ENCODE peak calls at places on chromosomes 5 and 9, in eight cellular contexts. T is GM04504; N is activated naive CD8-positive, alpha-beta T cell treated with anti-CD3 and anti-CD28 coated beads, Interleukin-2, amount 50 U/mL, for 16 hours; Z is GM23338; W is RWPE2; M is fibroblast of gingiva; L is fibroblast of villous mesenchyme; D is left cardiac atrium. R is an unnamed sample.

GRCh38 chr5:107408564-107408963 is 262.2 kb downstream of the EFNA5 start:
- DNase-seq in T (no peak), N (no peak), Z (no peak), W (no peak), M (no peak), L (no peak), D (no peak), R (no peak)

GRCh38 chr5:57128325-57128724 is 45.5 kb upstream of the GPBP1 start:
- DNase-seq in T (no peak), N (no peak), Z (no peak), W (no peak), M (no peak), L (no peak), D (no peak), R (no peak)

GRCh38 chr9:16152276-16153065 is 599.6 kb downstream of the CCDC171 start:
- DNase-seq in T (no peak), N (no peak), Z (no peak), W (no peak), M (no peak), L (no peak), D (no peak), R (no peak)

GRCh38 chr5:173302546-173303155 is 25.6 kb downstream of the STC2 start:
- DNase-seq in T (peak; percentile 79), N (no peak), Z (peak; percentile 36), W (no peak), M (peak; percentile 62), L (peak; percentile 79), D (no peak), R (no peak)

GRCh38 chr9:128764361-128764760 is 7.4 kb downstream of the ZER1 start:
- DNase-seq in T (no peak), N (no peak), Z (peak; percentile 68), W (no peak), M (no peak), L (no peak), D (no peak), R (no peak)

GRCh38 chr5:143244000-143244736 is 159.3 kb downstream of the NR3C1 start:
- DNase-seq in T (peak; percentile 97), N (no peak), Z (no peak), W (peak; percentile 98), M (peak; percentile 96), L (peak; percentile 98), D (peak; percentile 79), R (peak; percentile 97)

GRCh38 chr9:124040935-124041816 is 29.6 kb downstream of the LHX2 start:
- DNase-seq in T (no peak), N (no peak), Z (peak; percentile 63), W (no peak), M (no peak), L (peak; percentile 10), D (peak; percentile 61), R (no peak)

GRCh38 chr5:135578685-135579341 is at the start of gene CXCL14:
- DNase-seq in T (peak; percentile 43), N (no peak), Z (peak; percentile 84), W (peak; percentile 85), M (peak; percentile 72), L (peak; percentile 47), D (peak; percentile 54), R (no peak)

GRCh38 chr9:15306068-15306756 is 804 bp downstream of the TTC39B start:
- DNase-seq in T (peak; percentile 25), N (no peak), Z (peak; percentile 73), W (peak; percentile 65), M (peak; percentile 65), L (peak; percentile 70), D (peak; percentile 53), R (no peak)

GRCh38 chr5:84290161-84290560 is 94.5 kb downstream of the EDIL3 start:
- DNase-seq in T (no peak), N (no peak), Z (no peak), W (no peak), M (no peak), L (peak; percentile 13), D (no peak), R (no peak)

GRCh38 chr5:27020965-27021364 is 17.4 kb downstream of the CDH9 start:
- DNase-seq in T (no peak), N (no peak), Z (no peak), W (no peak), M (no peak), L (peak; percentile 1), D (no peak), R (no peak)

GRCh38 chr5:64074533-64074932 is 91.1 kb upstream of the RNF180 start:
- DNase-seq in T (peak; percentile 6), N (no peak), Z (peak; percentile 81), W (no peak), M (no peak), L (peak; percentile 8), D (no peak), R (no peak)

GRCh38 chr9:93673271-93673843 is 97.0 kb downstream of the PHF2 start:
- DNase-seq in T (no peak), N (no peak), Z (no peak), W (peak; percentile 57), M (no peak), L (no peak), D (peak; percentile 17), R (no peak)

GRCh38 chr9:28234133-28234898 is 661.0 kb upstream of the C9orf72 start:
- DNase-seq in T (no peak), N (no peak), Z (no peak), W (no peak), M (no peak), L (peak; percentile 2), D (no peak), R (no peak)

GRCh38 chr5:59092758-59093157 is 509.9 kb downstream of the RAB3C start:
- DNase-seq in T (no peak), N (no peak), Z (no peak), W (no peak), M (no peak), L (peak; percentile 61), D (no peak), R (no peak)

GRCh38 chr9:70049236-70049635 is 5.6 kb downstream of the MAMDC2 start:
- DNase-seq in T (peak; percentile 41), N (no peak), Z (no peak), W (no peak), M (peak; percentile 59), L (peak; percentile 68), D (peak; percentile 75), R (no peak)

GRCh38 chr5:79806741-79807140 is 117.1 kb downstream of the CMYA5 start:
- DNase-seq in T (no peak), N (no peak), Z (peak; percentile 16), W (no peak), M (no peak), L (no peak), D (no peak), R (no peak)

GRCh38 chr5:100772548-100772947 is 130.5 kb downstream of the ST8SIA4 start:
- DNase-seq in T (no peak), N (no peak), Z (peak; percentile 12), W (no peak), M (no peak), L (no peak), D (no peak), R (no peak)

GRCh38 chr5:172758077-172758835 is 12.7 kb downstream of the DUSP1 start:
- DNase-seq in T (peak; percentile 86), N (no peak), Z (peak; percentile 65), W (peak; percentile 66), M (peak; percentile 83), L (peak; percentile 92), D (peak; percentile 44), R (no peak)

GRCh38 chr5:173197375-173197891 is 37.6 kb downstream of the NKX2-5 start:
- DNase-seq in T (no peak), N (no peak), Z (no peak), W (no peak), M (no peak), L (no peak), D (no peak), R (no peak)

GRCh38 chr9:133103987-133104505 is 17.0 kb downstream of the RALGDS start:
- DNase-seq in T (no peak), N (no peak), Z (no peak), W (peak; percentile 47), M (no peak), L (no peak), D (no peak), R (no peak)

GRCh38 chr5:113447651-113448050 is 12.9 kb upstream of the TSSK1B start:
- DNase-seq in T (no peak), N (no peak), Z (peak; percentile 23), W (no peak), M (no peak), L (peak; percentile 11), D (no peak), R (no peak)

R was measured in BJ.